ENCODE peak calls at places on chromosomes 11 and 22, in seven cellular contexts. H, C, V, T, B, Y and U are unnamed samples.

GRCh38 chr11:3605721-3606324 is 36.0 kb downstream of the ART5 start:
- DNase-seq in H (no peak), C (no peak), V (no peak), T (peak), B (no peak), Y (no peak), U (no peak)

GRCh38 chr22:23542933-23543332 is 37.2 kb downstream of the IGLL1 start:
- DNase-seq in H (no peak), C (no peak), V (no peak), T (no peak), B (peak), Y (peak), U (no peak)

GRCh38 chr22:30309981-30310672 is 16.6 kb downstream of the TBC1D10A start:
- DNase-seq in H (no peak), C (no peak), V (no peak), T (peak), B (no peak), Y (no peak), U (peak)

GRCh38 chr11:114821626-114822025 is 143.3 kb downstream of the NXPE2 start:
- DNase-seq in H (no peak), C (no peak), V (no peak), T (no peak), B (peak), Y (no peak), U (no peak)

GRCh38 chr22:23180893-23181762 is 819 bp downstream of the BCR start:
- DNase-seq in H (no peak), C (no peak), V (no peak), T (no peak), B (peak), Y (peak), U (peak)

GRCh38 chr11:45405916-45406670 is 120.0 kb upstream of the SYT13 start:
- DNase-seq in H (no peak), C (no peak), V (no peak), T (no peak), B (no peak), Y (peak), U (no peak)

GRCh38 chr11:2651826-2652237 is 48.0 kb downstream of the KCNQ1OT1 start:
- DNase-seq in H (no peak), C (no peak), V (no peak), T (no peak), B (no peak), Y (no peak), U (no peak)

GRCh38 chr11:113278481-113278880 is 35.9 kb upstream of the TTC12 start:
- DNase-seq in H (no peak), C (no peak), V (no peak), T (no peak), B (no peak), Y (no peak), U (no peak)

GRCh38 chr11:19646308-19646707 is 66.3 kb upstream of the NAV2 start:
- DNase-seq in H (no peak), C (no peak), V (no peak), T (no peak), B (no peak), Y (no peak), U (no peak)

GRCh38 chr11:469684-470667 is 19.9 kb downstream of the PTDSS2 start:
- DNase-seq in H (peak), C (no peak), V (peak), T (no peak), B (no peak), Y (peak), U (no peak)

GRCh38 chr22:23579870-23580585 is at the start of gene IGLL1:
- DNase-seq in H (no peak), C (no peak), V (no peak), T (no peak), B (no peak), Y (no peak), U (no peak)

GRCh38 chr11:46408407-46408986 is 16.9 kb upstream of the CHRM4 start:
- DNase-seq in H (no peak), C (no peak), V (no peak), T (peak), B (no peak), Y (no peak), U (no peak)